ENCODE peak calls at places on chromosomes 11 and 22, in four cellular contexts. One of them, this sample, is unnamed.

GRCh38 chr11:55707029-55707428 is 45.0 kb downstream of the OR4C6 start:
- DNase-seq in IMR-90: peak; percentile 33
- DNase-seq in GM12878: peak; percentile 9
- DNase-seq in K562: peak; percentile 10
- DNase-seq in this sample: peak; percentile 32

GRCh38 chr22:40010752-40011145 is 16.0 kb downstream of the FAM83F start:
- DNase-seq in GM12878: no peak
- DNase-seq in IMR-90: no peak
- DNase-seq in K562: no peak
- DNase-seq in this sample: no peak

GRCh38 chr11:32586576-32587190 is 3.1 kb downstream of the EIF3M start:
- DNase-seq in GM12878: no peak
- DNase-seq in IMR-90: peak; percentile 24
- DNase-seq in K562: peak; percentile 36
- DNase-seq in this sample: peak; percentile 31

GRCh38 chr11:48000432-48000831 is 20.1 kb downstream of the PTPRJ start:
- DNase-seq in GM12878: no peak
- DNase-seq in IMR-90: no peak
- DNase-seq in K562: no peak
- DNase-seq in this sample: no peak

GRCh38 chr22:26587991-26588613 is 1.8 kb downstream of the TPST2 start:
- DNase-seq in IMR-90: no peak
- DNase-seq in GM12878: no peak
- DNase-seq in K562: no peak
- DNase-seq in this sample: no peak

GRCh38 chr11:104573431-104573830 is 324.8 kb downstream of the CASP12 start:
- DNase-seq in IMR-90: peak; percentile 77
- DNase-seq in K562: no peak
- DNase-seq in GM12878: no peak
- DNase-seq in this sample: peak; percentile 13

GRCh38 chr11:6572215-6572614 is 31.2 kb downstream of the RRP8 start:
- DNase-seq in GM12878: no peak
- DNase-seq in IMR-90: peak; percentile 84
- DNase-seq in K562: no peak
- DNase-seq in this sample: no peak

GRCh38 chr11:69234740-69235710 is 58.9 kb upstream of the MYEOV start:
- DNase-seq in GM12878: no peak
- DNase-seq in K562: peak; percentile 70
- DNase-seq in IMR-90: no peak
- DNase-seq in this sample: no peak

GRCh38 chr22:22463855-22464540 is 44.5 kb downstream of the ZNF280B start:
- DNase-seq in K562: peak; percentile 99
- DNase-seq in IMR-90: peak; percentile 57
- DNase-seq in GM12878: no peak
- DNase-seq in this sample: peak; percentile 54

GRCh38 chr22:25969901-25970300 is 199.4 kb upstream of the SEZ6L start:
- DNase-seq in IMR-90: no peak
- DNase-seq in K562: no peak
- DNase-seq in GM12878: no peak
- DNase-seq in this sample: no peak

GRCh38 chr11:15967166-15967565 is 389.2 kb downstream of the SOX6 start:
- DNase-seq in K562: peak; percentile 22
- DNase-seq in GM12878: no peak
- DNase-seq in IMR-90: no peak
- DNase-seq in this sample: peak; percentile 15

GRCh38 chr22:30830907-30831306 is 136.2 kb downstream of the OSBP2 start:
- DNase-seq in IMR-90: peak; percentile 97
- DNase-seq in K562: no peak
- DNase-seq in GM12878: no peak
- DNase-seq in this sample: peak; percentile 92

GRCh38 chr22:39212721-39213376 is 31.9 kb downstream of the PDGFB start:
- DNase-seq in K562: peak; percentile 35
- DNase-seq in IMR-90: no peak
- DNase-seq in GM12878: no peak
- DNase-seq in this sample: no peak

DNA sequence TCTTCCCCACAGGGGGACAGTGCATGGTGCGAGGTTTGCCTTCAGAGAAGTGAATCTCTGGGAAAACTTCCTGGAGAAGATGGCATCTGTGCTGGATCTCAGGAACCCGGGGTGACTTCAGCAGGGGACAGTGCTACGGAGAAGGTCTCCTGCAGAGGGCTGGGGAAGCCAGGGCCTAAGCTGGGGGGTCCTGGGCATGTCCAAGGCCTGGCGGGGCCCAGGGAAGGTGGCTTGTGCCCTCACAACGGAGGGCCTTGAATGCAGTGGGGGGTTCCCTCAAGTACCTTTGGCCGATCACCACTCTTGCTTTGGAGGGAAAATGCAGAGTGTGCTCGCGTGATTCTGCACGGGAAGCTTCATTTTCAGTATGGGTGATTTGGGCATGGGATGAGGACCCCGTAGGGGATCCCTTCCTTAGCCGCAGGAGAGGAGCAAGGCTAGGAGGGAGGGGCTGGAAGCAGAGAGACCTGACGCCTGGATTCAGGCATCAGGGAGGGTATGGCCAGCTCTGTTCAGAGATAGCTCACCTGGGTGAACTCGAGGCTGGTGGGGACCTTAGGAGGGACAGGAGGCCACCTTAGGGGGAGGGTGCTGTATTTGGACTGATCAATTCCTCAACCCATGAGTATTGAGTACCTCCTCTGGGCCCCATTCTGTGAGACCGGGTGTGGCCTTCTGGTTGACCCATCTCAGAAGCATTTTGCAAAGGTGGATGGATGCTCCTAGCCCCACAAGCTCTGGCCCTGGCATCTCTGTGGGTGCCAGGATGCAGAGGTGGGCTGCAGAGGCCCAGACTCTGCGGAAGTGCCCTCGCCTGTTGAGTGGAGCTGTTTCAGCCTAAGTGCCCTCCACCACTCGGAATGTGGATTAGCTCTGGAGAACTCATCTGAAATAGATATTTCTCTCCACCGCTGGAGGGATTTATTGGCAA is 529.4 kb downstream of the TBC1D22A start:
- DNase-seq in K562: no peak
- DNase-seq in GM12878: no peak
- DNase-seq in IMR-90: no peak
- DNase-seq in this sample: no peak
- TF ChIP-seq FOS in K562: no peak
- TF ChIP-seq FOS in GM12878: no peak
- TF ChIP-seq FOS in IMR-90: no peak
- TF ChIP-seq FOS in this sample: no peak

DNA sequence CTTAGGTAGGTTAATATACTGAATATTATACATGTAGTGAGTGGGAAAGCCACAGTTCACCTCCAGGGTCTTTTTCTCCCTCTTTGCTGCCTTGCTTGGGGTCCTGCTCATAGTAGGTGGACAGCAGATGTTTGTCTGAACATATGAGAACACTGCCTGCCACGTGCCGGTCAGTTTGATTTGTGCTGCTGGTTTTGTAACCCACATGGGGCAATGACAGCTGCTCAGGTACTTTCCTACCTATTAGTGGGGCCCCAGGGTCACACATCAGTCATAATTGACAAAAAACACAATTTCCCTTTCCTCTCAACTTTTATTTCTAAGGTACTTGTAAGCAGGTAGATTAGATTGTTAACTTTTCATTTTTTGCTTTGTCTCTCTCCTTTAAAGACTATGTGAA is 43.8 kb downstream of the BMAL1 start:
- DNase-seq in IMR-90: no peak
- DNase-seq in K562: no peak
- DNase-seq in GM12878: no peak
- DNase-seq in this sample: no peak
- H4K20me1 ChIP-seq in IMR-90: peaks cover 2% of the 10 kb centered on the region
- H4K20me1 ChIP-seq in K562: peaks cover 5% of the 10 kb centered on the region
- H4K20me1 ChIP-seq in GM12878: no peaks in the 10 kb centered on the region
- H4K20me1 ChIP-seq in this sample: no peaks in the 10 kb centered on the region

DNA sequence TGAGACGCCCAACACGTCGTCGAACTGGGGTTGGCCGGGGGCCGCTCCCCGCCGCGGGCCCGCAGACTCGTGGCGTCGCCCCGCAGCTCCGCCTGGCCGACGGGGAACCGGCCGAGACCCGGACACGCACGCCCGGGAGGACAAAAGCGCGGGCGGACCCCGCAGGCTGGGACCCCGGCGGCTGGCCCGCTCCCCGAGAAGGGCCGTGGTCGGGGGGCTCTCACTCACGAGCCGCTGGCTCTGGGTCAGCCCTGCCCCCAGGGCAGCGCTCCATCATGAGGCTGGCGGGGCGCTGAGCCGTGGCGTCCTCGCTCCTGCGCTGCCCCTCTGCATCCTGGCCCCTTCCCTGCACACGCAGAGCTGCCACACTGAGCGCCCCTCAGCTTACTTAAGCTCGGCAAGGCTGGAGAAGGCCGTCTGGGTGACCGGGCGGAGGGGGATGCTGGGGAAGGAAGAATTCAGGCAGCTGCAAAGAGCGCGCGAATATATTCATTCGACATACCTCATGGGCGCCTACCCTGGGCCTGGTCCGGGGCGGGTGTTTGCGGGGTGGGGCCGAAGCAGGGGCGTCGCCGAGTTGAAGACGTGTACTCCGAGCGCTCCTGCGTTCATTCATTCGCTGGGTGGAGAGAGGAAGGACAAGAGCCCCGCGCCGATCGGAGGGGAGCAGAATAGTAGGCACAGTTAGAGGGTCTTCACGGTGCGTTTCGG is 579 bp upstream of the CYB5R2 start:
- DNase-seq in GM12878: no peak
- DNase-seq in K562: peak; percentile 33
- DNase-seq in IMR-90: no peak
- DNase-seq in this sample: no peak
- TF ChIP-seq FOS in GM12878: no peak
- TF ChIP-seq FOS in K562: no peak
- TF ChIP-seq FOS in IMR-90: no peak
- TF ChIP-seq FOS in this sample: no peak

GRCh38 chr22:46841528-46841927 is 79.1 kb downstream of the TBC1D22A start:
- DNase-seq in K562: no peak
- DNase-seq in GM12878: no peak
- DNase-seq in IMR-90: peak; percentile 67
- DNase-seq in this sample: no peak

GRCh38 chr22:46844606-46845210 is 82.3 kb downstream of the TBC1D22A start:
- DNase-seq in GM12878: no peak
- DNase-seq in K562: no peak
- DNase-seq in IMR-90: no peak
- DNase-seq in this sample: no peak

GRCh38 chr22:46842606-46843005 is 80.2 kb downstream of the TBC1D22A start:
- DNase-seq in IMR-90: no peak
- DNase-seq in GM12878: no peak
- DNase-seq in K562: no peak
- DNase-seq in this sample: no peak

GRCh38 chr22:46845281-46846153 is 83.1 kb downstream of the TBC1D22A start:
- DNase-seq in IMR-90: peak; percentile 63
- DNase-seq in GM12878: no peak
- DNase-seq in K562: no peak
- DNase-seq in this sample: peak; percentile 76

DNA sequence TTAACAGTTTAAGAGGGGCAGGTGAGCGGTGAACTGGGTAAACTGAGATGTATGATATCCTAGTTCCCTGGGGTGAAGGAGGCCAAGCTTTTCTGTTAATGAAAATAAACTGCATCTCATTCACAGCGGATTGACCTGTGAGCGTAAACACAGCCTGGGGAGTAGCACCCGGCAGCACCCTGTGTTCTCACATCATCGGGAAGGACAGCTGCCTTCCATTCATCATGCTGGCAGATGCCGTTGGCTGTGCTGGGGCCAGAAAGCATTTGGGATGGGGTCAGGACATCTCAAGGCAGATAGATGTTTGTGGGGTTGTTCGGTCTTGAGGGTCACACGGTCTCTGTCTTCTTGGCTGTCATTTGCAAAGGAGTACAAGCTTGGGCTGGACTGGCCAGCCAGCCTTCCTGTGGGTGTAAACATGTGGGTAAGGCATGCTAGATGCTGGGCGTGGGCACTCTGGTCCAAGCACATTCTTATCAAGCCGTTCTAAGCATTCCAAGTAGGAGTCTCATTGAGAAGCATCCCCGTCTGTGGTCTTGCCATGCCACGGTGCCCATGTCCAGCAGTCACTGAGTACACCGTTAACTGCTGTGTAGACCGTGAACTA is 81.3 kb downstream of the TBC1D22A start:
- DNase-seq in GM12878: no peak
- DNase-seq in IMR-90: peak; percentile 45
- DNase-seq in K562: no peak
- DNase-seq in this sample: no peak
- H4K20me1 ChIP-seq in GM12878: no peaks in the 10 kb centered on the region
- H4K20me1 ChIP-seq in IMR-90: peaks cover 18% of the 10 kb centered on the region
- H4K20me1 ChIP-seq in K562: peaks cover 4% of the 10 kb centered on the region
- H4K20me1 ChIP-seq in this sample: no peaks in the 10 kb centered on the region

DNA sequence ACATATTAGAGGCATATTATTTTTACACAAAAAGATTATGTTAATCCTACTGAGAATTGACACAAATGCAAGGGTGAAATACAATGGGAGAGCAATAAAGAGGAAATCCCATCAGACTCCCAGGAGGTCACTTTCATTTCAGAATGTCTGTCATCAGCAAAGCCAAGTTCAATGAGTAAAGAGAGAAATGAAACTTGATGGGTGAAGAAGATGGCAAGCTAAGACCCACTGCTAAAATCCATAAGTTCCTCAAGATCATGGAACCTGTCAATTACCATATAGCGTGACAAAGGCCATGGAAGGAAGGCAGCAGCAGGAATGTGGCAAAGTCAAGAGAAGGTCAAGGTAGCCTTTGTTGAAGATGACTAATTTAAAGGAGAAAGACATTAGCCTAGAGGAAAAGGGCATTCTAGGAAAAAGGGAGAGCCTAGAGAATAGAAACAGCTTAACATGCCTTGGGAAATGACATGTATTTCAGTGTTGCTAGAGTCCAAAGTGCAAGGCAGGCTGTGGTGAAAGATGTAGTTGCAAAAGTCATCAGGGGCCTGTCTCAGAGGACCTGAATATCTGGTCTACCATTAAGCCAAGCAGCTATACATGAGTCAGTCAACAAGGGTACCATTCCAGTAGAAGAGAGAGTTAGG is 43.1 kb downstream of the FAM168A start:
- DNase-seq in GM12878: no peak
- DNase-seq in IMR-90: no peak
- DNase-seq in K562: no peak
- DNase-seq in this sample: no peak
- TF ChIP-seq FOS in GM12878: no peak
- TF ChIP-seq FOS in IMR-90: no peak
- TF ChIP-seq FOS in K562: no peak
- TF ChIP-seq FOS in this sample: no peak

DNA sequence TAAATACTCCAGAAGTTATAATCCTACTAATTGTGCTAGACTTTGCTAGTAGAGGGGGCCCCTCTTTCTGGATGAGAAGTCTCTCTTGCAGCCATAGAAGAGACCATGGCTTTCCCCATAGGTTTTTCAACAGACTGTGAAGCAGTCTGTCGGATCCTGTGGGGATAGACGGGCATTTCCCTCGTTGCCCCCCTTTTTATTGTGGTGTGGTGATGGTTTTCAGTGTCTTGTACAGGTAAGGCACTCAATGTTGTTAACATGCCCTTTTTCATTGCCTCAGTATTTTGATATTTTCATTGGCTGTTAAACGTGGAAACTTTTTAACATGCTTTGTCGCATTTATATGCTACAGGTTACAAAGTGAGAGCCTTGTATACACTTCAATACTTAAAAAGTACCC is 16.4 kb upstream of the GAS2L1 start:
- DNase-seq in K562: no peak
- DNase-seq in IMR-90: no peak
- DNase-seq in GM12878: no peak
- DNase-seq in this sample: no peak
- H4K20me1 ChIP-seq in K562: peaks cover 2% of the 10 kb centered on the region
- H4K20me1 ChIP-seq in IMR-90: peaks cover 58% of the 10 kb centered on the region
- H4K20me1 ChIP-seq in GM12878: peaks cover 6% of the 10 kb centered on the region
- H4K20me1 ChIP-seq in this sample: peaks cover 9% of the 10 kb centered on the region

GRCh38 chr22:37566903-37567798 is 6.9 kb downstream of the CDC42EP1 start:
- DNase-seq in GM12878: peak; percentile 84
- DNase-seq in K562: no peak
- DNase-seq in IMR-90: peak; percentile 46
- DNase-seq in this sample: peak; percentile 58
- TF ChIP-seq FOS in GM12878: no peak
- TF ChIP-seq FOS in K562: no peak
- TF ChIP-seq FOS in IMR-90: no peak
- TF ChIP-seq FOS in this sample: no peak

GRCh38 chr11:45879803-45880685 is 5.4 kb upstream of the MAPK8IP1 start:
- DNase-seq in IMR-90: peak; percentile 22
- DNase-seq in GM12878: no peak
- DNase-seq in K562: peak; percentile 31
- DNase-seq in this sample: no peak
- H4K20me1 ChIP-seq in IMR-90: peaks cover 21% of the 10 kb centered on the region
- H4K20me1 ChIP-seq in GM12878: no peaks in the 10 kb centered on the region
- H4K20me1 ChIP-seq in K562: peaks cover 17% of the 10 kb centered on the region
- H4K20me1 ChIP-seq in this sample: no peaks in the 10 kb centered on the region